ENCODE peak calls at places on chromosomes 12 and 14, in eight cellular contexts. One of them, this sample, is unnamed.

GRCh38 chr12:53236443-53237111 is 4.6 kb upstream of the RARG start:
- DNase-seq in endodermal cell: no peak
- DNase-seq in lower lobe of right lung: peak
- DNase-seq in activated naive CD8-positive, alpha-beta T cell treated with anti-CD3 and anti-CD28 coated beads, Interleukin-2, amount 50 U/mL, for 24 hours: peak
- DNase-seq in left cardiac atrium: no peak
- DNase-seq in lung: no peak
- DNase-seq in T-helper 9 cell: peak
- DNase-seq in HFFc6: no peak
- DNase-seq in this sample: peak

GRCh38 chr12:76308866-76309265 is 39.3 kb downstream of the BBS10 start:
- DNase-seq in left cardiac atrium: no peak
- DNase-seq in T-helper 9 cell: no peak
- DNase-seq in lung: no peak
- DNase-seq in activated naive CD8-positive, alpha-beta T cell treated with anti-CD3 and anti-CD28 coated beads, Interleukin-2, amount 50 U/mL, for 24 hours: no peak
- DNase-seq in HFFc6: no peak
- DNase-seq in lower lobe of right lung: no peak
- DNase-seq in endodermal cell: no peak
- DNase-seq in this sample: no peak

GRCh38 chr12:121581681-121582439 is 1.0 kb upstream of the KDM2B start:
- DNase-seq in endodermal cell: peak
- DNase-seq in activated naive CD8-positive, alpha-beta T cell treated with anti-CD3 and anti-CD28 coated beads, Interleukin-2, amount 50 U/mL, for 24 hours: no peak
- DNase-seq in left cardiac atrium: no peak
- DNase-seq in T-helper 9 cell: no peak
- DNase-seq in HFFc6: peak
- DNase-seq in lung: no peak
- DNase-seq in lower lobe of right lung: no peak
- DNase-seq in this sample: no peak

GRCh38 chr12:10331642-10332239 is 24.1 kb downstream of the KLRD1 start:
- DNase-seq in T-helper 9 cell: no peak
- DNase-seq in activated naive CD8-positive, alpha-beta T cell treated with anti-CD3 and anti-CD28 coated beads, Interleukin-2, amount 50 U/mL, for 24 hours: no peak
- DNase-seq in endodermal cell: peak
- DNase-seq in HFFc6: peak
- DNase-seq in left cardiac atrium: no peak
- DNase-seq in lung: no peak
- DNase-seq in lower lobe of right lung: no peak
- DNase-seq in this sample: no peak

GRCh38 chr14:81638656-81639055 is 105.0 kb upstream of the SEL1L start:
- DNase-seq in T-helper 9 cell: no peak
- DNase-seq in lung: no peak
- DNase-seq in HFFc6: no peak
- DNase-seq in lower lobe of right lung: no peak
- DNase-seq in endodermal cell: no peak
- DNase-seq in left cardiac atrium: no peak
- DNase-seq in activated naive CD8-positive, alpha-beta T cell treated with anti-CD3 and anti-CD28 coated beads, Interleukin-2, amount 50 U/mL, for 24 hours: no peak
- DNase-seq in this sample: no peak

GRCh38 chr12:112824166-112824565 is 32.6 kb downstream of the RPH3A start:
- DNase-seq in endodermal cell: peak
- DNase-seq in lower lobe of right lung: no peak
- DNase-seq in HFFc6: no peak
- DNase-seq in activated naive CD8-positive, alpha-beta T cell treated with anti-CD3 and anti-CD28 coated beads, Interleukin-2, amount 50 U/mL, for 24 hours: no peak
- DNase-seq in T-helper 9 cell: no peak
- DNase-seq in lung: no peak
- DNase-seq in left cardiac atrium: no peak
- DNase-seq in this sample: no peak

GRCh38 chr14:94392510-94392935 is 4.1 kb upstream of the SERPINA1 start:
- DNase-seq in left cardiac atrium: peak
- DNase-seq in lung: peak
- DNase-seq in T-helper 9 cell: no peak
- DNase-seq in activated naive CD8-positive, alpha-beta T cell treated with anti-CD3 and anti-CD28 coated beads, Interleukin-2, amount 50 U/mL, for 24 hours: peak
- DNase-seq in endodermal cell: no peak
- DNase-seq in lower lobe of right lung: peak
- DNase-seq in HFFc6: no peak
- DNase-seq in this sample: no peak

GRCh38 chr14:46769292-46769691 is 117.7 kb upstream of the RPL10L start:
- DNase-seq in endodermal cell: no peak
- DNase-seq in lower lobe of right lung: no peak
- DNase-seq in T-helper 9 cell: no peak
- DNase-seq in activated naive CD8-positive, alpha-beta T cell treated with anti-CD3 and anti-CD28 coated beads, Interleukin-2, amount 50 U/mL, for 24 hours: no peak
- DNase-seq in lung: no peak
- DNase-seq in left cardiac atrium: no peak
- DNase-seq in HFFc6: no peak
- DNase-seq in this sample: no peak

GRCh38 chr12:54579696-54580333 is 8.6 kb downstream of the PPP1R1A start:
- DNase-seq in lower lobe of right lung: peak
- DNase-seq in HFFc6: peak
- DNase-seq in lung: peak
- DNase-seq in left cardiac atrium: peak
- DNase-seq in activated naive CD8-positive, alpha-beta T cell treated with anti-CD3 and anti-CD28 coated beads, Interleukin-2, amount 50 U/mL, for 24 hours: peak
- DNase-seq in endodermal cell: peak
- DNase-seq in T-helper 9 cell: peak
- DNase-seq in this sample: peak

GRCh38 chr12:4866288-4866687 is 43.4 kb upstream of the KCNA1 start:
- DNase-seq in left cardiac atrium: no peak
- DNase-seq in lung: no peak
- DNase-seq in activated naive CD8-positive, alpha-beta T cell treated with anti-CD3 and anti-CD28 coated beads, Interleukin-2, amount 50 U/mL, for 24 hours: no peak
- DNase-seq in T-helper 9 cell: no peak
- DNase-seq in endodermal cell: no peak
- DNase-seq in HFFc6: no peak
- DNase-seq in lower lobe of right lung: no peak
- DNase-seq in this sample: no peak

GRCh38 chr14:79629891-79630560 is 581.3 kb downstream of the DIO2 start:
- DNase-seq in HFFc6: no peak
- DNase-seq in lung: no peak
- DNase-seq in lower lobe of right lung: no peak
- DNase-seq in T-helper 9 cell: no peak
- DNase-seq in activated naive CD8-positive, alpha-beta T cell treated with anti-CD3 and anti-CD28 coated beads, Interleukin-2, amount 50 U/mL, for 24 hours: no peak
- DNase-seq in left cardiac atrium: no peak
- DNase-seq in endodermal cell: no peak
- DNase-seq in this sample: no peak

GRCh38 chr12:44819884-44820283 is 56.2 kb downstream of the NELL2 start:
- DNase-seq in HFFc6: no peak
- DNase-seq in left cardiac atrium: no peak
- DNase-seq in lung: no peak
- DNase-seq in T-helper 9 cell: no peak
- DNase-seq in activated naive CD8-positive, alpha-beta T cell treated with anti-CD3 and anti-CD28 coated beads, Interleukin-2, amount 50 U/mL, for 24 hours: no peak
- DNase-seq in lower lobe of right lung: no peak
- DNase-seq in endodermal cell: no peak
- DNase-seq in this sample: no peak

GRCh38 chr14:66383271-66383670 is 102.9 kb upstream of the CCDC196 start:
- DNase-seq in lung: no peak
- DNase-seq in left cardiac atrium: no peak
- DNase-seq in lower lobe of right lung: no peak
- DNase-seq in HFFc6: no peak
- DNase-seq in activated naive CD8-positive, alpha-beta T cell treated with anti-CD3 and anti-CD28 coated beads, Interleukin-2, amount 50 U/mL, for 24 hours: no peak
- DNase-seq in T-helper 9 cell: no peak
- DNase-seq in endodermal cell: no peak
- DNase-seq in this sample: no peak

GRCh38 chr12:123839826-123840225 is 77.7 kb downstream of the DNAH10 start:
- DNase-seq in endodermal cell: peak
- DNase-seq in activated naive CD8-positive, alpha-beta T cell treated with anti-CD3 and anti-CD28 coated beads, Interleukin-2, amount 50 U/mL, for 24 hours: no peak
- DNase-seq in left cardiac atrium: no peak
- DNase-seq in HFFc6: no peak
- DNase-seq in lung: no peak
- DNase-seq in lower lobe of right lung: no peak
- DNase-seq in T-helper 9 cell: no peak
- DNase-seq in this sample: no peak

GRCh38 chr14:57831981-57832380 is 33.9 kb downstream of the SLC35F4 start:
- DNase-seq in HFFc6: no peak
- DNase-seq in activated naive CD8-positive, alpha-beta T cell treated with anti-CD3 and anti-CD28 coated beads, Interleukin-2, amount 50 U/mL, for 24 hours: no peak
- DNase-seq in left cardiac atrium: no peak
- DNase-seq in lung: no peak
- DNase-seq in T-helper 9 cell: no peak
- DNase-seq in endodermal cell: peak
- DNase-seq in lower lobe of right lung: no peak
- DNase-seq in this sample: no peak

GRCh38 chr14:69485261-69485660 is 733 bp downstream of the PLEKHD1 start:
- DNase-seq in lower lobe of right lung: no peak
- DNase-seq in lung: no peak
- DNase-seq in activated naive CD8-positive, alpha-beta T cell treated with anti-CD3 and anti-CD28 coated beads, Interleukin-2, amount 50 U/mL, for 24 hours: no peak
- DNase-seq in T-helper 9 cell: no peak
- DNase-seq in left cardiac atrium: no peak
- DNase-seq in HFFc6: no peak
- DNase-seq in endodermal cell: no peak
- DNase-seq in this sample: no peak

GRCh38 chr12:71665109-71665476 is 992 bp downstream of the THAP2 start:
- DNase-seq in HFFc6: no peak
- DNase-seq in activated naive CD8-positive, alpha-beta T cell treated with anti-CD3 and anti-CD28 coated beads, Interleukin-2, amount 50 U/mL, for 24 hours: no peak
- DNase-seq in left cardiac atrium: no peak
- DNase-seq in lower lobe of right lung: no peak
- DNase-seq in T-helper 9 cell: no peak
- DNase-seq in endodermal cell: no peak
- DNase-seq in lung: no peak
- DNase-seq in this sample: no peak

GRCh38 chr12:51752490-51752889 is 96.0 kb downstream of the FIGNL2 start:
- DNase-seq in left cardiac atrium: peak
- DNase-seq in endodermal cell: peak
- DNase-seq in T-helper 9 cell: no peak
- DNase-seq in lower lobe of right lung: peak
- DNase-seq in activated naive CD8-positive, alpha-beta T cell treated with anti-CD3 and anti-CD28 coated beads, Interleukin-2, amount 50 U/mL, for 24 hours: no peak
- DNase-seq in lung: peak
- DNase-seq in HFFc6: peak
- DNase-seq in this sample: no peak

GRCh38 chr12:130382818-130383217 is 45.1 kb downstream of the PIWIL1 start:
- DNase-seq in HFFc6: no peak
- DNase-seq in lower lobe of right lung: no peak
- DNase-seq in lung: no peak
- DNase-seq in activated naive CD8-positive, alpha-beta T cell treated with anti-CD3 and anti-CD28 coated beads, Interleukin-2, amount 50 U/mL, for 24 hours: no peak
- DNase-seq in left cardiac atrium: no peak
- DNase-seq in endodermal cell: no peak
- DNase-seq in T-helper 9 cell: no peak
- DNase-seq in this sample: no peak

GRCh38 chr12:32264995-32265394 is 134.4 kb upstream of the FGD4 start:
- DNase-seq in endodermal cell: no peak
- DNase-seq in lung: no peak
- DNase-seq in T-helper 9 cell: no peak
- DNase-seq in left cardiac atrium: no peak
- DNase-seq in activated naive CD8-positive, alpha-beta T cell treated with anti-CD3 and anti-CD28 coated beads, Interleukin-2, amount 50 U/mL, for 24 hours: no peak
- DNase-seq in HFFc6: no peak
- DNase-seq in lower lobe of right lung: no peak
- DNase-seq in this sample: no peak